ENCODE peak calls at places on chromosomes 6 and 20, in ten cellular contexts. One of them, this sample, is unnamed.

GRCh38 chr6:26175428-26176181 is 88.4 kb downstream of the HFE start:
- DNase-seq in C1 segment of cervical spinal cord: no peak
- DNase-seq in uterus: no peak
- DNase-seq in occipital lobe: no peak
- DNase-seq in CD4-positive, CD25-positive, alpha-beta regulatory T cell: peak
- DNase-seq in PC-9: no peak
- DNase-seq in progenitor cell of endocrine pancreas: no peak
- DNase-seq in amniotic stem cell: peak
- DNase-seq in fibroblast of the conjunctiva: peak
- DNase-seq in NCI-H146: peak
- DNase-seq in this sample: no peak

GRCh38 chr6:39214846-39215639 is 14.2 kb downstream of the KCNK5 start:
- DNase-seq in CD4-positive, CD25-positive, alpha-beta regulatory T cell: no peak
- DNase-seq in uterus: no peak
- DNase-seq in NCI-H146: no peak
- DNase-seq in progenitor cell of endocrine pancreas: no peak
- DNase-seq in fibroblast of the conjunctiva: no peak
- DNase-seq in occipital lobe: no peak
- DNase-seq in C1 segment of cervical spinal cord: no peak
- DNase-seq in amniotic stem cell: no peak
- DNase-seq in PC-9: peak
- DNase-seq in this sample: no peak

GRCh38 chr6:37819802-37820712 is 530 bp downstream of the ZFAND3 start:
- DNase-seq in progenitor cell of endocrine pancreas: peak
- DNase-seq in NCI-H146: peak
- DNase-seq in amniotic stem cell: peak
- DNase-seq in PC-9: peak
- DNase-seq in fibroblast of the conjunctiva: peak
- DNase-seq in C1 segment of cervical spinal cord: peak
- DNase-seq in CD4-positive, CD25-positive, alpha-beta regulatory T cell: peak
- DNase-seq in occipital lobe: no peak
- DNase-seq in uterus: peak
- DNase-seq in this sample: peak

GRCh38 chr6:54204921-54205511 is 93.8 kb downstream of the MLIP start:
- DNase-seq in PC-9: no peak
- DNase-seq in CD4-positive, CD25-positive, alpha-beta regulatory T cell: no peak
- DNase-seq in amniotic stem cell: no peak
- DNase-seq in uterus: no peak
- DNase-seq in occipital lobe: no peak
- DNase-seq in fibroblast of the conjunctiva: no peak
- DNase-seq in progenitor cell of endocrine pancreas: no peak
- DNase-seq in NCI-H146: no peak
- DNase-seq in C1 segment of cervical spinal cord: no peak
- DNase-seq in this sample: peak

GRCh38 chr6:71473908-71474307 is 185.3 kb downstream of the OGFRL1 start:
- DNase-seq in PC-9: no peak
- DNase-seq in amniotic stem cell: peak
- DNase-seq in occipital lobe: no peak
- DNase-seq in fibroblast of the conjunctiva: peak
- DNase-seq in CD4-positive, CD25-positive, alpha-beta regulatory T cell: no peak
- DNase-seq in NCI-H146: no peak
- DNase-seq in C1 segment of cervical spinal cord: no peak
- DNase-seq in progenitor cell of endocrine pancreas: no peak
- DNase-seq in uterus: peak
- DNase-seq in this sample: peak

GRCh38 chr20:19775353-19776201 is 17.5 kb downstream of the RIN2 start:
- DNase-seq in amniotic stem cell: no peak
- DNase-seq in progenitor cell of endocrine pancreas: no peak
- DNase-seq in occipital lobe: no peak
- DNase-seq in CD4-positive, CD25-positive, alpha-beta regulatory T cell: no peak
- DNase-seq in PC-9: no peak
- DNase-seq in fibroblast of the conjunctiva: no peak
- DNase-seq in C1 segment of cervical spinal cord: no peak
- DNase-seq in NCI-H146: no peak
- DNase-seq in uterus: no peak
- DNase-seq in this sample: no peak

GRCh38 chr20:6178537-6178936 is 55.7 kb upstream of the FERMT1 start:
- DNase-seq in amniotic stem cell: no peak
- DNase-seq in NCI-H146: peak
- DNase-seq in uterus: no peak
- DNase-seq in fibroblast of the conjunctiva: peak
- DNase-seq in occipital lobe: no peak
- DNase-seq in C1 segment of cervical spinal cord: no peak
- DNase-seq in progenitor cell of endocrine pancreas: no peak
- DNase-seq in PC-9: no peak
- DNase-seq in CD4-positive, CD25-positive, alpha-beta regulatory T cell: no peak
- DNase-seq in this sample: no peak

GRCh38 chr6:124076336-124077048 is 272.8 kb downstream of the NKAIN2 start:
- DNase-seq in CD4-positive, CD25-positive, alpha-beta regulatory T cell: no peak
- DNase-seq in C1 segment of cervical spinal cord: no peak
- DNase-seq in occipital lobe: no peak
- DNase-seq in uterus: no peak
- DNase-seq in NCI-H146: peak
- DNase-seq in PC-9: no peak
- DNase-seq in amniotic stem cell: no peak
- DNase-seq in progenitor cell of endocrine pancreas: no peak
- DNase-seq in fibroblast of the conjunctiva: peak
- DNase-seq in this sample: no peak

GRCh38 chr6:75620387-75621304 is 19.0 kb downstream of the SENP6 start:
- DNase-seq in occipital lobe: no peak
- DNase-seq in C1 segment of cervical spinal cord: no peak
- DNase-seq in progenitor cell of endocrine pancreas: no peak
- DNase-seq in CD4-positive, CD25-positive, alpha-beta regulatory T cell: no peak
- DNase-seq in PC-9: no peak
- DNase-seq in NCI-H146: no peak
- DNase-seq in fibroblast of the conjunctiva: no peak
- DNase-seq in uterus: no peak
- DNase-seq in amniotic stem cell: no peak
- DNase-seq in this sample: no peak

GRCh38 chr6:52731719-52732118 is 31.6 kb downstream of the GSTA2 start:
- DNase-seq in C1 segment of cervical spinal cord: no peak
- DNase-seq in fibroblast of the conjunctiva: no peak
- DNase-seq in uterus: no peak
- DNase-seq in NCI-H146: peak
- DNase-seq in CD4-positive, CD25-positive, alpha-beta regulatory T cell: no peak
- DNase-seq in progenitor cell of endocrine pancreas: no peak
- DNase-seq in amniotic stem cell: no peak
- DNase-seq in PC-9: no peak
- DNase-seq in occipital lobe: no peak
- DNase-seq in this sample: no peak

GRCh38 chr20:38218566-38218885 is 42.0 kb downstream of the KIAA1755 start:
- DNase-seq in C1 segment of cervical spinal cord: no peak
- DNase-seq in amniotic stem cell: no peak
- DNase-seq in NCI-H146: no peak
- DNase-seq in fibroblast of the conjunctiva: no peak
- DNase-seq in uterus: no peak
- DNase-seq in occipital lobe: no peak
- DNase-seq in progenitor cell of endocrine pancreas: no peak
- DNase-seq in PC-9: no peak
- DNase-seq in CD4-positive, CD25-positive, alpha-beta regulatory T cell: no peak
- DNase-seq in this sample: no peak

GRCh38 chr6:115729036-115729435 is 331.7 kb downstream of the FRK start:
- DNase-seq in PC-9: peak
- DNase-seq in amniotic stem cell: no peak
- DNase-seq in NCI-H146: no peak
- DNase-seq in fibroblast of the conjunctiva: no peak
- DNase-seq in progenitor cell of endocrine pancreas: no peak
- DNase-seq in occipital lobe: no peak
- DNase-seq in uterus: no peak
- DNase-seq in C1 segment of cervical spinal cord: no peak
- DNase-seq in CD4-positive, CD25-positive, alpha-beta regulatory T cell: no peak
- DNase-seq in this sample: no peak

GRCh38 chr6:11851405-11851804 is 72.8 kb upstream of the ADTRP start:
- DNase-seq in PC-9: peak
- DNase-seq in CD4-positive, CD25-positive, alpha-beta regulatory T cell: no peak
- DNase-seq in C1 segment of cervical spinal cord: no peak
- DNase-seq in uterus: no peak
- DNase-seq in NCI-H146: no peak
- DNase-seq in amniotic stem cell: no peak
- DNase-seq in progenitor cell of endocrine pancreas: no peak
- DNase-seq in occipital lobe: no peak
- DNase-seq in fibroblast of the conjunctiva: no peak
- DNase-seq in this sample: no peak

GRCh38 chr20:62950741-62951140 is 1.8 kb upstream of the SLC17A9 start:
- DNase-seq in progenitor cell of endocrine pancreas: no peak
- DNase-seq in C1 segment of cervical spinal cord: no peak
- DNase-seq in fibroblast of the conjunctiva: no peak
- DNase-seq in CD4-positive, CD25-positive, alpha-beta regulatory T cell: no peak
- DNase-seq in amniotic stem cell: no peak
- DNase-seq in occipital lobe: no peak
- DNase-seq in uterus: no peak
- DNase-seq in PC-9: no peak
- DNase-seq in NCI-H146: no peak
- DNase-seq in this sample: no peak

GRCh38 chr6:97021194-97021593 is 96.7 kb downstream of the KLHL32 start:
- DNase-seq in CD4-positive, CD25-positive, alpha-beta regulatory T cell: no peak
- DNase-seq in NCI-H146: no peak
- DNase-seq in uterus: no peak
- DNase-seq in occipital lobe: no peak
- DNase-seq in progenitor cell of endocrine pancreas: no peak
- DNase-seq in amniotic stem cell: no peak
- DNase-seq in fibroblast of the conjunctiva: no peak
- DNase-seq in PC-9: no peak
- DNase-seq in C1 segment of cervical spinal cord: no peak
- DNase-seq in this sample: no peak

GRCh38 chr6:106072501-106073140 is 13.5 kb upstream of the PRDM1 start:
- DNase-seq in uterus: no peak
- DNase-seq in occipital lobe: no peak
- DNase-seq in progenitor cell of endocrine pancreas: no peak
- DNase-seq in NCI-H146: no peak
- DNase-seq in amniotic stem cell: no peak
- DNase-seq in CD4-positive, CD25-positive, alpha-beta regulatory T cell: no peak
- DNase-seq in fibroblast of the conjunctiva: no peak
- DNase-seq in C1 segment of cervical spinal cord: no peak
- DNase-seq in PC-9: no peak
- DNase-seq in this sample: no peak

GRCh38 chr6:45522486-45522885 is 144.8 kb upstream of the SUPT3H start:
- DNase-seq in amniotic stem cell: no peak
- DNase-seq in NCI-H146: no peak
- DNase-seq in fibroblast of the conjunctiva: no peak
- DNase-seq in PC-9: no peak
- DNase-seq in C1 segment of cervical spinal cord: no peak
- DNase-seq in occipital lobe: no peak
- DNase-seq in CD4-positive, CD25-positive, alpha-beta regulatory T cell: no peak
- DNase-seq in progenitor cell of endocrine pancreas: no peak
- DNase-seq in uterus: no peak
- DNase-seq in this sample: no peak

GRCh38 chr20:17645546-17646208 is 36.4 kb downstream of the RRBP1 start:
- DNase-seq in PC-9: no peak
- DNase-seq in amniotic stem cell: no peak
- DNase-seq in uterus: peak
- DNase-seq in fibroblast of the conjunctiva: peak
- DNase-seq in C1 segment of cervical spinal cord: no peak
- DNase-seq in NCI-H146: no peak
- DNase-seq in CD4-positive, CD25-positive, alpha-beta regulatory T cell: no peak
- DNase-seq in progenitor cell of endocrine pancreas: no peak
- DNase-seq in occipital lobe: no peak
- DNase-seq in this sample: no peak

GRCh38 chr6:87118054-87118453 is 23.1 kb upstream of the CGA start:
- DNase-seq in PC-9: peak
- DNase-seq in C1 segment of cervical spinal cord: no peak
- DNase-seq in amniotic stem cell: no peak
- DNase-seq in NCI-H146: no peak
- DNase-seq in occipital lobe: no peak
- DNase-seq in progenitor cell of endocrine pancreas: no peak
- DNase-seq in CD4-positive, CD25-positive, alpha-beta regulatory T cell: no peak
- DNase-seq in uterus: no peak
- DNase-seq in fibroblast of the conjunctiva: no peak
- DNase-seq in this sample: no peak

GRCh38 chr6:21826031-21826430 is 232.5 kb downstream of the SOX4 start:
- DNase-seq in uterus: no peak
- DNase-seq in C1 segment of cervical spinal cord: no peak
- DNase-seq in fibroblast of the conjunctiva: no peak
- DNase-seq in amniotic stem cell: no peak
- DNase-seq in CD4-positive, CD25-positive, alpha-beta regulatory T cell: no peak
- DNase-seq in PC-9: no peak
- DNase-seq in occipital lobe: no peak
- DNase-seq in progenitor cell of endocrine pancreas: no peak
- DNase-seq in NCI-H146: no peak
- DNase-seq in this sample: no peak

GRCh38 chr20:47133809-47134456 is 222.6 kb downstream of the ZMYND8 start:
- DNase-seq in C1 segment of cervical spinal cord: no peak
- DNase-seq in NCI-H146: no peak
- DNase-seq in fibroblast of the conjunctiva: peak
- DNase-seq in amniotic stem cell: no peak
- DNase-seq in occipital lobe: no peak
- DNase-seq in CD4-positive, CD25-positive, alpha-beta regulatory T cell: no peak
- DNase-seq in progenitor cell of endocrine pancreas: no peak
- DNase-seq in PC-9: peak
- DNase-seq in uterus: no peak
- DNase-seq in this sample: peak

GRCh38 chr20:36575066-36575743 is 1.8 kb downstream of the TGIF2 start:
- DNase-seq in CD4-positive, CD25-positive, alpha-beta regulatory T cell: peak
- DNase-seq in NCI-H146: peak
- DNase-seq in PC-9: peak
- DNase-seq in uterus: peak
- DNase-seq in fibroblast of the conjunctiva: peak
- DNase-seq in amniotic stem cell: no peak
- DNase-seq in progenitor cell of endocrine pancreas: no peak
- DNase-seq in C1 segment of cervical spinal cord: no peak
- DNase-seq in occipital lobe: no peak
- DNase-seq in this sample: peak

GRCh38 chr6:55913213-55914195 is 38.1 kb upstream of the BMP5 start:
- DNase-seq in NCI-H146: no peak
- DNase-seq in PC-9: no peak
- DNase-seq in uterus: no peak
- DNase-seq in occipital lobe: no peak
- DNase-seq in amniotic stem cell: no peak
- DNase-seq in progenitor cell of endocrine pancreas: no peak
- DNase-seq in CD4-positive, CD25-positive, alpha-beta regulatory T cell: no peak
- DNase-seq in fibroblast of the conjunctiva: peak
- DNase-seq in C1 segment of cervical spinal cord: no peak
- DNase-seq in this sample: no peak

GRCh38 chr6:159307246-159307790 is 138.1 kb downstream of the FNDC1 start:
- DNase-seq in fibroblast of the conjunctiva: no peak
- DNase-seq in amniotic stem cell: no peak
- DNase-seq in occipital lobe: no peak
- DNase-seq in NCI-H146: no peak
- DNase-seq in progenitor cell of endocrine pancreas: no peak
- DNase-seq in CD4-positive, CD25-positive, alpha-beta regulatory T cell: no peak
- DNase-seq in C1 segment of cervical spinal cord: no peak
- DNase-seq in uterus: no peak
- DNase-seq in PC-9: no peak
- DNase-seq in this sample: no peak

GRCh38 chr6:106413722-106414121 is 53.2 kb downstream of the CRYBG1 start:
- DNase-seq in uterus: no peak
- DNase-seq in amniotic stem cell: no peak
- DNase-seq in NCI-H146: no peak
- DNase-seq in PC-9: no peak
- DNase-seq in fibroblast of the conjunctiva: no peak
- DNase-seq in progenitor cell of endocrine pancreas: no peak
- DNase-seq in occipital lobe: no peak
- DNase-seq in CD4-positive, CD25-positive, alpha-beta regulatory T cell: no peak
- DNase-seq in C1 segment of cervical spinal cord: no peak
- DNase-seq in this sample: no peak

GRCh38 chr6:30879684-30880427 is 4.5 kb upstream of the DDR1 start:
- DNase-seq in amniotic stem cell: no peak
- DNase-seq in C1 segment of cervical spinal cord: no peak
- DNase-seq in CD4-positive, CD25-positive, alpha-beta regulatory T cell: no peak
- DNase-seq in PC-9: no peak
- DNase-seq in progenitor cell of endocrine pancreas: no peak
- DNase-seq in fibroblast of the conjunctiva: no peak
- DNase-seq in uterus: no peak
- DNase-seq in NCI-H146: no peak
- DNase-seq in occipital lobe: no peak
- DNase-seq in this sample: no peak

GRCh38 chr6:149007846-149008245 is 261.0 kb downstream of the UST start:
- DNase-seq in uterus: no peak
- DNase-seq in amniotic stem cell: no peak
- DNase-seq in NCI-H146: no peak
- DNase-seq in occipital lobe: no peak
- DNase-seq in C1 segment of cervical spinal cord: no peak
- DNase-seq in PC-9: no peak
- DNase-seq in fibroblast of the conjunctiva: no peak
- DNase-seq in CD4-positive, CD25-positive, alpha-beta regulatory T cell: no peak
- DNase-seq in progenitor cell of endocrine pancreas: no peak
- DNase-seq in this sample: no peak

GRCh38 chr6:143973097-143973979 is 34.7 kb downstream of the PLAGL1 start:
- DNase-seq in fibroblast of the conjunctiva: no peak
- DNase-seq in progenitor cell of endocrine pancreas: no peak
- DNase-seq in occipital lobe: no peak
- DNase-seq in C1 segment of cervical spinal cord: no peak
- DNase-seq in PC-9: no peak
- DNase-seq in uterus: no peak
- DNase-seq in amniotic stem cell: no peak
- DNase-seq in NCI-H146: peak
- DNase-seq in CD4-positive, CD25-positive, alpha-beta regulatory T cell: no peak
- DNase-seq in this sample: no peak